ENCODE peak calls at places on chromosome 16, in six cellular contexts. G is psoas muscle, P is EL, H is hypothalamus, K is NCI-H1092 treated with DMSO at 0.1 percent for 48 hours, W is bronchial epithelial cell. R is an unnamed sample.

GRCh38 chr16:61277849-61278248 is 758.4 kb downstream of the CDH8 start:
- DNase-seq in K (no peak), P (no peak), W (no peak), H (no peak), G (no peak), R (no peak)

GRCh38 chr16:20928774-20929411 is 28.3 kb downstream of the LYRM1 start:
- DNase-seq in K (no peak), H (no peak), G (no peak), W (no peak), P (no peak), R (no peak)

GRCh38 chr16:57307365-57307764 is 22.9 kb upstream of the PLLP start:
- DNase-seq in G (no peak), P (no peak), K (no peak), W (no peak), H (no peak), R (peak)

GRCh38 chr16:53417011-53417410 is 17.3 kb upstream of the RBL2 start:
- DNase-seq in K (no peak), H (no peak), P (peak), W (peak), G (no peak), R (no peak)

GRCh38 chr16:57941016-57941656 is 29.8 kb downstream of the CNGB1 start:
- DNase-seq in W (peak), P (no peak), K (peak), H (peak), G (no peak), R (no peak)

GRCh38 chr16:4698321-4699029 is 5.1 kb downstream of the NUDT16L1 start:
- DNase-seq in W (no peak), K (no peak), G (peak), H (no peak), P (no peak), R (no peak)

GRCh38 chr16:68399456-68399855 is 48.9 kb downstream of the SMPD3 start:
- DNase-seq in K (no peak), P (peak), W (no peak), H (no peak), G (no peak), R (no peak)

GRCh38 chr16:86834451-86835035 is 256.2 kb downstream of the FOXL1 start:
- DNase-seq in P (peak), G (no peak), H (no peak), W (peak), K (no peak), R (peak)

GRCh38 chr16:77843412-77843811 is 55.0 kb downstream of the VAT1L start:
- DNase-seq in P (no peak), K (no peak), G (no peak), W (no peak), H (no peak), R (no peak)

GRCh38 chr16:87582221-87582965 is 19.9 kb upstream of the JPH3 start:
- DNase-seq in P (peak), W (no peak), H (peak), G (peak), K (no peak), R (peak)

GRCh38 chr16:53058441-53058840 is 3.6 kb downstream of the CHD9 start:
- DNase-seq in H (no peak), W (no peak), P (no peak), G (peak), K (no peak), R (no peak)

GRCh38 chr16:87438611-87438985 is 46.5 kb downstream of the MAP1LC3B start:
- DNase-seq in G (peak), P (no peak), K (no peak), H (no peak), W (no peak), R (no peak)

GRCh38 chr16:47247691-47248090 is 103.9 kb upstream of the NETO2 start:
- DNase-seq in H (no peak), G (no peak), P (no peak), W (no peak), K (peak), R (no peak)

GRCh38 chr16:10870137-10870776 is 6.7 kb upstream of the CIITA start:
- DNase-seq in K (no peak), H (no peak), G (no peak), W (no peak), P (no peak), R (peak)

GRCh38 chr16:68227850-68228553 is 7.9 kb downstream of the ESRP2 start:
- DNase-seq in H (no peak), G (peak), K (no peak), P (no peak), W (no peak), R (peak)

GRCh38 chr16:10678655-10679054 is 16.1 kb downstream of the TEKT5 start:
- DNase-seq in G (no peak), P (no peak), H (no peak), K (peak), W (no peak), R (no peak)

GRCh38 chr16:22220714-22221113 is 14.6 kb downstream of the EEF2K start:
- DNase-seq in G (peak), H (peak), K (no peak), P (no peak), W (no peak), R (peak)

GRCh38 chr16:58116046-58116445 is 13.1 kb downstream of the CFAP20 start:
- DNase-seq in K (no peak), W (no peak), H (no peak), G (no peak), P (no peak), R (no peak)

GRCh38 chr16:30813821-30814189 is 26.8 kb upstream of the ZNF629 start:
- DNase-seq in G (no peak), K (no peak), H (no peak), W (no peak), P (no peak), R (no peak)